ENCODE peak calls at places on chromosome 6, in seven cellular contexts. A is stomach, E is mucosa of descending colon, M is right lobe of liver, Q is left lung, Z is lower lobe of right lung, S is endothelial cell of umbilical vein. R is an unnamed sample.

GRCh38 chr6:154239392-154239791 is 117.2 kb downstream of the IPCEF1 start:
- DNase-seq in M (no peak), Q (no peak), S (no peak), A (no peak), E (no peak), Z (no peak), R (no peak)

GRCh38 chr6:39074486-39074885 is 25.9 kb downstream of the GLP1R start:
- DNase-seq in S (no peak), Q (no peak), A (peak; percentile 14), M (no peak), Z (no peak), E (no peak), R (no peak)

GRCh38 chr6:47294990-47295389 is 14.7 kb downstream of the TNFRSF21 start:
- DNase-seq in A (no peak), E (no peak), S (no peak), Z (no peak), M (no peak), Q (no peak), R (no peak)

GRCh38 chr6:170049641-170050491 is 241.0 kb downstream of the DLL1 start:
- DNase-seq in Z (peak; percentile 66), A (peak; percentile 62), E (peak; percentile 71), S (no peak), Q (peak; percentile 70), M (peak; percentile 67), R (no peak)

GRCh38 chr6:46062312-46062711 is 46.7 kb upstream of the CLIC5 start:
- DNase-seq in M (peak; percentile 72), Q (peak; percentile 44), S (no peak), Z (peak; percentile 68), A (no peak), E (peak; percentile 51), R (peak; percentile 15)

GRCh38 chr6:15152720-15153119 is 93.1 kb upstream of the JARID2 start:
- DNase-seq in A (no peak), Z (no peak), M (no peak), Q (no peak), S (no peak), E (no peak), R (no peak)

GRCh38 chr6:105112577-105112976 is 67.2 kb downstream of the POPDC3 start:
- DNase-seq in Z (no peak), E (no peak), S (no peak), M (no peak), Q (no peak), A (no peak), R (no peak)

GRCh38 chr6:138590796-138591709 is 91.8 kb upstream of the NHSL1 start:
- DNase-seq in S (peak; percentile 75), E (peak; percentile 85), A (peak; percentile 77), M (no peak), Q (no peak), Z (no peak), R (peak; percentile 64)

GRCh38 chr6:19757036-19757435 is 80.1 kb upstream of the ID4 start:
- DNase-seq in S (no peak), Z (no peak), A (no peak), E (no peak), M (no peak), Q (no peak), R (no peak)

GRCh38 chr6:134132494-134133141 is 80.2 kb upstream of the SLC2A12 start:
- DNase-seq in A (no peak), E (no peak), S (no peak), Z (no peak), Q (no peak), M (no peak), R (no peak)

GRCh38 chr6:47308674-47309325 is 905 bp downstream of the TNFRSF21 start:
- DNase-seq in Q (peak; percentile 78), A (peak; percentile 29), E (peak; percentile 48), S (peak; percentile 49), Z (peak; percentile 50), M (peak; percentile 46), R (peak; percentile 50)

GRCh38 chr6:105389543-105389942 is 13.3 kb downstream of the PREP start:
- DNase-seq in A (no peak), Z (no peak), Q (no peak), E (no peak), S (no peak), M (no peak), R (no peak)

GRCh38 chr6:43951063-43951755 is 176.0 kb downstream of the MRPL14 start:
- DNase-seq in M (peak; percentile 88), A (peak; percentile 87), E (peak; percentile 77), S (no peak), Q (peak; percentile 87), Z (peak; percentile 67), R (peak; percentile 61)

GRCh38 chr6:5541751-5542432 is 280.6 kb downstream of the FARS2 start:
- DNase-seq in A (no peak), S (no peak), E (no peak), Z (no peak), Q (no peak), M (no peak), R (no peak)

GRCh38 chr6:66935612-66936011 is 1228.6 kb upstream of the EYS start:
- DNase-seq in Q (no peak), Z (no peak), A (no peak), E (no peak), S (no peak), M (no peak), R (no peak)

GRCh38 chr6:144710207-144710606 is 425.1 kb downstream of the UTRN start:
- DNase-seq in M (no peak), A (no peak), Q (no peak), Z (no peak), S (peak; percentile 61), E (no peak), R (peak; percentile 88)

GRCh38 chr6:37092851-37093727 is 76.9 kb upstream of the PIM1 start:
- DNase-seq in Q (no peak), E (no peak), Z (no peak), M (no peak), S (no peak), A (no peak), R (no peak)

GRCh38 chr6:44045672-44046015 is 81.6 kb downstream of the MRPL14 start:
- DNase-seq in Z (peak; percentile 37), A (no peak), E (no peak), M (peak; percentile 16), S (no peak), Q (no peak), R (no peak)

GRCh38 chr6:4128748-4129147 is 6.6 kb downstream of the ECI2 start:
- DNase-seq in Z (no peak), A (no peak), M (no peak), Q (no peak), S (peak; percentile 80), E (no peak), R (peak; percentile 82)

GRCh38 chr6:16760536-16761468 is at the start of gene ATXN1:
- DNase-seq in S (peak; percentile 69), A (peak; percentile 62), Q (no peak), M (peak; percentile 65), E (peak; percentile 87), Z (peak; percentile 74), R (no peak)

GRCh38 chr6:149627672-149628071 is 20.8 kb downstream of the KATNA1 start:
- DNase-seq in Z (no peak), E (no peak), M (no peak), A (no peak), Q (no peak), S (no peak), R (no peak)

GRCh38 chr6:63742060-63742459 is 106.5 kb downstream of the PHF3 start:
- DNase-seq in M (no peak), S (no peak), Z (no peak), A (no peak), E (no peak), Q (no peak), R (peak; percentile 9)
- H3K36me3 ChIP-seq in M (no peaks in the 10 kb centered on the region), S (no peaks in the 10 kb centered on the region), Z (no peaks in the 10 kb centered on the region), A (no peaks in the 10 kb centered on the region), E (no peaks in the 10 kb centered on the region), Q (no peaks in the 10 kb centered on the region), R (no peaks in the 10 kb centered on the region)

DNA sequence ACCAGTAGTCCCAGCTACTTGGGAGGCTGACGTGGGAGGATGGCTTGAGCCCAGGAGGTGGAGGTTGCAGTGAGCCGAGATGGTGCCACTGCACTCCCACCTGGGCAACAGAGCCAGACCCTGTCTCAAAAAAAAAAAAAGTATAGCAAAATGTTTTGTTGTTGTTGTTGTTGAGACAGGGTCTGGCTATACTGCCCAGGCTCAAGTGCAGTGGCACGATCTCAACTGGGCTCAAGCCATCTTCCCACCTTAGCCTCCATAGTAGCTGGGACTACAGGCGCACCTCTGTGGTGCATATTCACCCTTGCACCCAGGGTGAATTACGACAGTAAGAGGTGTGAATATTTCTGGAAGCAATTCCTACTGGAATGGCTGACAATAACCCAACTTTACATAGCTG is 11.4 kb upstream of the UBR2 start:
- DNase-seq in A (no peak), M (no peak), Z (no peak), Q (no peak), S (no peak), E (no peak), R (no peak)
- H3K36me3 ChIP-seq in A (no peaks in the 10 kb centered on the region), M (no peaks in the 10 kb centered on the region), Z (no peaks in the 10 kb centered on the region), Q (no peaks in the 10 kb centered on the region), S (no peaks in the 10 kb centered on the region), E (no peaks in the 10 kb centered on the region), R (no peaks in the 10 kb centered on the region)

GRCh38 chr6:157343732-157344131 is 20.4 kb upstream of the TMEM242 start:
- DNase-seq in A (no peak), Q (no peak), Z (no peak), M (no peak), S (no peak), E (no peak), R (no peak)

GRCh38 chr6:157346371-157346770 is 23.1 kb upstream of the TMEM242 start:
- DNase-seq in Q (no peak), Z (no peak), E (no peak), A (no peak), S (no peak), M (no peak), R (peak; percentile 4)
- H3K36me3 ChIP-seq in Q (no peaks in the 10 kb centered on the region), Z (no peaks in the 10 kb centered on the region), E (no peaks in the 10 kb centered on the region), A (no peaks in the 10 kb centered on the region), S (no peaks in the 10 kb centered on the region), M (no peaks in the 10 kb centered on the region), R (no peaks in the 10 kb centered on the region)

DNA sequence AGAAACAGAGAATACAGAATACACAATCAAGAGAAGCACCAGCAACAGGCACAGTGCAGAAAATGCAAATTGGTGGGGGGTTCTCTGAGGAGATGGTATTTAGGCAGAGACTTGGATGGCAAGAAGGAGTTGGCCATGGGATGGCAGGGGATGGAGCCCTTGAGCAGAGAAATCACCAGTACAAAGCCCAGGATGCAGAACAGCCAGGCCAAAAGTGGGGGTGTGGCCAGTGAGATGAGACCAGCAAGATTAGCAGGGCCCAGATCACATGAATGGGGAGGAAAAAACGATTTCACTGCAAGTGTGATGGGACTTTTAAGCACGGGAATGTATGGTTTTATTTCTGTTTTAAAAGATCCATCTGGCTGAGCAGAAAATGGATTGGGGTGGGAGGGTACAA is 63.4 kb downstream of the TRAM2 start:
- DNase-seq in M (no peak), A (no peak), Z (no peak), Q (no peak), S (no peak), E (no peak), R (no peak)
- H3K36me3 ChIP-seq in M (peaks cover 10% of the 10 kb centered on the region), A (peaks cover 22% of the 10 kb centered on the region), Z (peaks cover 45% of the 10 kb centered on the region), Q (peaks cover 51% of the 10 kb centered on the region), S (peaks cover 24% of the 10 kb centered on the region), E (no peaks in the 10 kb centered on the region), R (peaks cover 27% of the 10 kb centered on the region)

R was measured in fibroblast of lung.